ENCODE peak calls at places on chromosome 15, in four cellular contexts. I is iPS DF 6.9, U is right cardiac atrium, N is thyroid gland. D is an unnamed sample.

GRCh38 chr15:52146776-52147175 is 34.2 kb upstream of the BCL2L10 start:
- DNase-seq in I (no peak), U (no peak), N (no peak), D (no peak)

GRCh38 chr15:49075876-49076275 is 29.6 kb upstream of the SECISBP2L start:
- DNase-seq in I (no peak), U (no peak), N (no peak), D (no peak)

GRCh38 chr15:67755936-67756335 is 69.4 kb upstream of the SKOR1 start:
- DNase-seq in I (no peak), U (no peak), N (no peak), D (no peak)

GRCh38 chr15:36256258-36256825 is 323.1 kb upstream of the CDIN1 start:
- DNase-seq in I (no peak), U (no peak), N (no peak), D (no peak)

GRCh38 chr15:87031545-87032230 is 952.0 kb downstream of the AGBL1 start:
- DNase-seq in I (no peak), U (no peak), N (no peak), D (no peak)

GRCh38 chr15:31469801-31470545 is 143.3 kb downstream of the KLF13 start:
- DNase-seq in I (no peak), U (no peak), N (no peak), D (no peak)

GRCh38 chr15:89118481-89118989 is 30.3 kb downstream of the ABHD2 start:
- DNase-seq in I (no peak), U (no peak), N (no peak), D (no peak)

GRCh38 chr15:99613887-99614642 is 48.3 kb downstream of the MEF2A start:
- DNase-seq in I (no peak), U (peak), N (no peak), D (peak)

GRCh38 chr15:93037341-93038063 is 51.5 kb downstream of the RGMA start:
- DNase-seq in I (no peak), U (peak), N (peak), D (peak)

GRCh38 chr15:94352940-94353820 is 121.8 kb downstream of the MCTP2 start:
- DNase-seq in I (no peak), U (no peak), N (no peak), D (no peak)

GRCh38 chr15:93152264-93152884 is 63.4 kb upstream of the RGMA start:
- DNase-seq in I (no peak), U (peak), N (peak), D (no peak)

GRCh38 chr15:57772223-57772957 is 65.9 kb downstream of the POLR2M start:
- DNase-seq in I (peak), U (no peak), N (no peak), D (no peak)

GRCh38 chr15:100785181-100786138 is 94.2 kb upstream of the ALDH1A3 start:
- DNase-seq in I (no peak), U (no peak), N (no peak), D (no peak)

GRCh38 chr15:25786040-25786439 is 77.1 kb downstream of the ATP10A start:
- DNase-seq in I (no peak), U (no peak), N (no peak), D (no peak)

GRCh38 chr15:36407647-36408046 is 171.8 kb upstream of the CDIN1 start:
- DNase-seq in I (no peak), U (no peak), N (no peak), D (no peak)

GRCh38 chr15:90607361-90607760 is 77.6 kb downstream of the CRTC3 start:
- DNase-seq in I (no peak), U (no peak), N (peak), D (no peak)

GRCh38 chr15:94206463-94207167 is 24.7 kb upstream of the MCTP2 start:
- DNase-seq in I (no peak), U (no peak), N (peak), D (no peak)

GRCh38 chr15:59594991-59595390 is 16.6 kb upstream of the GCNT3 start:
- DNase-seq in I (no peak), U (no peak), N (no peak), D (no peak)

GRCh38 chr15:79918278-79918677 is 21.5 kb upstream of the MTHFS start:
- DNase-seq in I (no peak), U (no peak), N (no peak), D (no peak)

GRCh38 chr15:66878761-66879160 is 176.7 kb downstream of the SMAD6 start:
- DNase-seq in I (no peak), U (no peak), N (peak), D (no peak)

GRCh38 chr15:28977377-28978010 is 91.7 kb downstream of the APBA2 start:
- DNase-seq in I (no peak), U (no peak), N (no peak), D (no peak)

GRCh38 chr15:32802296-32802936 is 84.6 kb downstream of the GREM1 start:
- DNase-seq in I (no peak), U (no peak), N (no peak), D (no peak)

GRCh38 chr15:94346272-94346671 is 114.9 kb downstream of the MCTP2 start:
- DNase-seq in I (no peak), U (no peak), N (no peak), D (no peak)

GRCh38 chr15:79978694-79979519 is 7.9 kb upstream of the BCL2A1 start:
- DNase-seq in I (no peak), U (no peak), N (no peak), D (no peak)

GRCh38 chr15:52527196-52527897 is 1.3 kb downstream of the MYO5A start:
- DNase-seq in I (no peak), U (no peak), N (no peak), D (no peak)

GRCh38 chr15:78937132-78937739 is 7.6 kb downstream of the CTSH start:
- DNase-seq in I (no peak), U (peak), N (no peak), D (peak)

GRCh38 chr15:48084759-48085420 is 35.9 kb upstream of the SLC24A5 start:
- DNase-seq in I (peak), U (no peak), N (peak), D (no peak)

GRCh38 chr15:75350601-75351331 is 3.9 kb downstream of the NEIL1 start:
- DNase-seq in I (no peak), U (no peak), N (no peak), D (no peak)

GRCh38 chr15:89652131-89652530 is 3.1 kb downstream of the KIF7 start:
- DNase-seq in I (no peak), U (no peak), N (no peak), D (no peak)

GRCh38 chr15:94135748-94136147 is 95.6 kb upstream of the MCTP2 start:
- DNase-seq in I (no peak), U (no peak), N (no peak), D (no peak)

GRCh38 chr15:28004143-28005003 is 94.7 kb downstream of the OCA2 start:
- DNase-seq in I (no peak), U (no peak), N (no peak), D (no peak)

GRCh38 chr15:63133786-63134185 is 12.1 kb downstream of the LACTB start:
- DNase-seq in I (no peak), U (no peak), N (no peak), D (no peak)
- H3K27ac ChIP-seq in I (no peak), U (no peak), N (peak), D (no peak)

GRCh38 chr15:41948499-41948898 is 23.9 kb downstream of the EHD4 start:
- DNase-seq in I (no peak), U (peak), N (no peak), D (peak)
- H3K27ac ChIP-seq in I (no peak), U (peak), N (no peak), D (no peak)

GRCh38 chr15:74312445-74313007 is 54.9 kb downstream of the CYP11A1 start:
- DNase-seq in I (no peak), U (no peak), N (no peak), D (no peak)
- H3K27ac ChIP-seq in I (no peak), U (no peak), N (no peak), D (no peak)

GRCh38 chr15:39040861-39041260 is 476.2 kb upstream of the RASGRP1 start:
- DNase-seq in I (no peak), U (no peak), N (no peak), D (no peak)
- H3K27ac ChIP-seq in I (no peak), U (no peak), N (no peak), D (no peak)

D was measured in psoas muscle.